ENCODE peak calls at places on chromosomes 7 and 10, in six cellular contexts. Q is transverse colon, T is tibial nerve, A is spleen, K is ovary, N is IMR-90. R is an unnamed sample.

GRCh38 chr7:117949232-117949631 is 76.0 kb upstream of the CTTNBP2 start:
- DNase-seq in Q (no peak), T (no peak), A (no peak), K (no peak), N (peak; percentile 20), R (no peak)

GRCh38 chr10:70508912-70509366 is 30.4 kb downstream of the PALD1 start:
- DNase-seq in Q (peak; percentile 50), T (peak; percentile 30), A (no peak), K (no peak), N (peak; percentile 28), R (peak; percentile 79)

GRCh38 chr7:20404371-20404770 is 73.7 kb downstream of the ITGB8 start:
- DNase-seq in Q (no peak), T (no peak), A (no peak), K (no peak), N (no peak), R (no peak)

GRCh38 chr7:43037531-43037930 is 74.9 kb upstream of the HECW1 start:
- DNase-seq in Q (no peak), T (no peak), A (no peak), K (no peak), N (no peak), R (no peak)

GRCh38 chr7:117077658-117078057 is 124.4 kb downstream of the ST7 start:
- DNase-seq in Q (no peak), T (no peak), A (no peak), K (no peak), N (no peak), R (no peak)

GRCh38 chr7:11830582-11831382 is 1.2 kb downstream of the THSD7A start:
- DNase-seq in Q (no peak), T (no peak), A (no peak), K (no peak), N (peak; percentile 1), R (no peak)

GRCh38 chr10:66940950-66941349 is 15.1 kb downstream of the LRRTM3 start:
- DNase-seq in Q (no peak), T (no peak), A (no peak), K (no peak), N (no peak), R (no peak)

GRCh38 chr10:90742189-90742588 is 115.7 kb downstream of the HTR7 start:
- DNase-seq in Q (no peak), T (no peak), A (no peak), K (no peak), N (peak; percentile 0), R (no peak)

GRCh38 chr7:51328351-51328801 is 11.8 kb upstream of the COBL start:
- DNase-seq in Q (no peak), T (no peak), A (no peak), K (no peak), N (no peak), R (no peak)

GRCh38 chr10:452512-453504 is 236.7 kb downstream of the DIP2C start:
- DNase-seq in Q (no peak), T (no peak), A (peak; percentile 49), K (no peak), N (no peak), R (no peak)

GRCh38 chr7:95874129-95874528 is 101.8 kb downstream of the DYNC1I1 start:
- DNase-seq in Q (no peak), T (no peak), A (no peak), K (no peak), N (no peak), R (no peak)

GRCh38 chr7:149855368-149856305 is 17.5 kb downstream of the ZNF862 start:
- DNase-seq in Q (no peak), T (no peak), A (no peak), K (no peak), N (peak; percentile 88), R (no peak)

GRCh38 chr10:115171392-115171960 is 78.3 kb downstream of the ATRNL1 start:
- DNase-seq in Q (no peak), T (no peak), A (no peak), K (no peak), N (no peak), R (no peak)

GRCh38 chr7:51024867-51025266 is 242.2 kb upstream of the GRB10 start:
- DNase-seq in Q (no peak), T (no peak), A (no peak), K (no peak), N (no peak), R (no peak)

GRCh38 chr10:103396067-103396788 is at the start of the genes ATP5MK and PDCD11:
- DNase-seq in Q (peak; percentile 98), T (peak; percentile 94), A (peak; percentile 99), K (peak; percentile 96), N (peak; percentile 98), R (peak; percentile 98)

GRCh38 chr7:120741371-120742042 is 116.4 kb downstream of the TSPAN12 start:
- DNase-seq in Q (no peak), T (no peak), A (no peak), K (no peak), N (no peak), R (no peak)

GRCh38 chr7:21580073-21580521 is 37.3 kb downstream of the DNAH11 start:
- DNase-seq in Q (no peak), T (no peak), A (no peak), K (no peak), N (peak; percentile 57), R (no peak)

GRCh38 chr7:116863168-116863670 is 832 bp downstream of the CAPZA2 start:
- DNase-seq in Q (peak; percentile 23), T (no peak), A (peak; percentile 83), K (peak; percentile 31), N (peak; percentile 21), R (no peak)

GRCh38 chr10:98509745-98510144 is 63.0 kb upstream of the HPS1 start:
- DNase-seq in Q (peak; percentile 59), T (no peak), A (no peak), K (no peak), N (no peak), R (no peak)

GRCh38 chr7:4681218-4681851 is 760 bp upstream of the FOXK1 start:
- DNase-seq in Q (no peak), T (no peak), A (no peak), K (no peak), N (no peak), R (no peak)

GRCh38 chr10:93815304-93816091 is 57.8 kb downstream of the LGI1 start:
- DNase-seq in Q (no peak), T (no peak), A (no peak), K (no peak), N (no peak), R (no peak)

GRCh38 chr7:14835399-14835798 is 67.2 kb downstream of the DGKB start:
- DNase-seq in Q (no peak), T (no peak), A (no peak), K (no peak), N (no peak), R (peak; percentile 21)

GRCh38 chr7:131109011-131109756 is 218.5 kb upstream of the MKLN1 start:
- DNase-seq in Q (no peak), T (no peak), A (no peak), K (peak; percentile 37), N (peak; percentile 56), R (no peak)

GRCh38 chr7:73893342-73894101 is 32.6 kb downstream of the TMEM270 start:
- DNase-seq in Q (peak; percentile 27), T (peak; percentile 47), A (no peak), K (no peak), N (peak; percentile 29), R (peak; percentile 87)

GRCh38 chr10:30160431-30160982 is 101.1 kb upstream of the JCAD start:
- DNase-seq in Q (no peak), T (no peak), A (no peak), K (no peak), N (no peak), R (no peak)

GRCh38 chr10:118017850-118018249 is 28.9 kb downstream of the RAB11FIP2 start:
- DNase-seq in Q (no peak), T (no peak), A (no peak), K (no peak), N (no peak), R (no peak)
- TF ChIP-seq POLR2A in Q (no peak), T (no peak), A (no peak), K (no peak), N (no peak), R (no peak)

DNA sequence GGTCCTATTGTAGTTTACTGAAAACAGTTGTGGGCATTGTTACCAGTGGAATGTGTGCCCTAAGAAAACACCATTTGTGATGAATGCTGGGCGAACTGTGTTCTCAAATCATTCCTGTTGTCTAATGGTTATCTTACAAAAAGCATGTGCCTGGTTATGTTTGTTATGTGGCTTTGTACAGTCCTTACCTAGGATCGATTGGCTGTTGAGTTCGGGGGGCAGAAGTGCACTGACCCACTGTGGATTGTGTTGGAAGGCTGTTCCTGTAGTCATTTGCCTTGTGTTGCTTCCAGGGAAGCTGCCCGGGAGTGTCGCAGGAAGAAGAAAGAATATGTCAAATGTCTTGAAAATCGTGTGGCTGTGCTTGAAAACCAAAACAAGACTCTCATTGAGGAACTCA is 84.3 kb downstream of the CREM start:
- DNase-seq in Q (no peak), T (no peak), A (no peak), K (no peak), N (no peak), R (no peak)
- H3K4me1 ChIP-seq in Q (no peaks in the 10 kb centered on the region), T (no peaks in the 10 kb centered on the region), A (peaks cover 40% of the 10 kb centered on the region), K (no peaks in the 10 kb centered on the region), N (peaks cover 2% of the 10 kb centered on the region), R (peaks cover 17% of the 10 kb centered on the region)

GRCh38 chr7:1918881-1919525 is 248.9 kb downstream of the ELFN1 start:
- DNase-seq in Q (no peak), T (no peak), A (peak; percentile 71), K (no peak), N (no peak), R (no peak)

GRCh38 chr7:1920886-1921285 is 250.8 kb downstream of the ELFN1 start:
- DNase-seq in Q (no peak), T (no peak), A (peak; percentile 67), K (no peak), N (no peak), R (no peak)

GRCh38 chr7:1922071-1922869 is 252.2 kb downstream of the ELFN1 start:
- DNase-seq in Q (no peak), T (no peak), A (peak; percentile 72), K (no peak), N (peak; percentile 17), R (peak; percentile 29)

GRCh38 chr7:1919539-1920265 is 249.6 kb downstream of the ELFN1 start:
- DNase-seq in Q (peak; percentile 33), T (no peak), A (peak; percentile 69), K (no peak), N (peak; percentile 26), R (no peak)

DNA sequence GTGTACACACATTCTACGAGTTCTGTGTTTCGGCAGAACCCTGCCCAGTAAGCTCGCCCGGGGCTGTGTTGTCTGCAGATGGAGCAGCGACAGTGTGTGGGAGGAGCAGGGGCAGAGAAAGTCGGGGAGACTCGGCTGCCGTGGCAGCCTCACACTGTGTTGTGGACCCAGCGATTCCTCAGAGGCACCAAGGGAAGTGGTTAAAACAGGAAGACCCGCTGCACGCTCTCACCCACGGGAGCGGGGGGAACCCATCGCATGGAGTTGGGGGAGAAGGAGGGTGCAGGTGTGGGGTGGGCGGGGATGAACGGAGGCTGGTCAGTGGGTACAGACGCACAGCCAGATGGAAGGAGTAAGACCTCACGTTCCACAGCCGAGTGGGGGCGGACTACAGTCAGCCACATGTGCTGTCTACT is 250.2 kb downstream of the ELFN1 start:
- DNase-seq in Q (peak; percentile 26), T (no peak), A (peak; percentile 84), K (no peak), N (no peak), R (peak; percentile 11)
- H3K4me3 ChIP-seq in Q (no peak overlapping the region), T (no peak overlapping the region), A (peak overlapping the region; percentile 9), K (no peak overlapping the region), N (no peak overlapping the region), R (no peak overlapping the region)

GRCh38 chr7:31550432-31550831 is 36.5 kb downstream of the ITPRID1 start:
- DNase-seq in Q (no peak), T (no peak), A (no peak), K (no peak), N (no peak), R (no peak)
- TF ChIP-seq POLR2A in Q (no peak), T (no peak), A (no peak), K (no peak), N (no peak), R (no peak)

GRCh38 chr10:95247881-95248583 is 42.8 kb downstream of the PDLIM1 start:
- DNase-seq in Q (no peak), T (no peak), A (no peak), K (no peak), N (no peak), R (no peak)
- H3K4me1 ChIP-seq in Q (peaks cover 8% of the 10 kb centered on the region), T (no peaks in the 10 kb centered on the region), A (peaks cover 56% of the 10 kb centered on the region), K (no peaks in the 10 kb centered on the region), N (peaks cover 28% of the 10 kb centered on the region), R (peaks cover 56% of the 10 kb centered on the region)

R was measured in heart left ventricle.